ENCODE peak calls at places on chromosomes 2 and 18, in ten cellular contexts. One of them, this sample, is unnamed.

GRCh38 chr2:1665761-1666505 is 78.4 kb downstream of the PXDN start:
- DNase-seq in activated naive CD8-positive, alpha-beta T cell treated with anti-CD3 and anti-CD28 coated beads for 36 hours: no peak
- DNase-seq in CD14-positive monocyte: no peak
- DNase-seq in NCI-H1417: no peak
- DNase-seq in NCI-H69: no peak
- DNase-seq in activated CD4-positive, alpha-beta T cell treated with anti-CD3 and anti-CD28 coated beads for 4 hours: no peak
- DNase-seq in IMR-90: no peak
- DNase-seq in HS-5: no peak
- DNase-seq in adrenal gland: no peak
- DNase-seq in Caki2: no peak
- DNase-seq in this sample: no peak

GRCh38 chr2:27320958-27321543 is 1.8 kb downstream of the MPV17 start:
- DNase-seq in activated naive CD8-positive, alpha-beta T cell treated with anti-CD3 and anti-CD28 coated beads for 36 hours: no peak
- DNase-seq in CD14-positive monocyte: no peak
- DNase-seq in NCI-H1417: no peak
- DNase-seq in NCI-H69: peak; percentile 59
- DNase-seq in activated CD4-positive, alpha-beta T cell treated with anti-CD3 and anti-CD28 coated beads for 4 hours: no peak
- DNase-seq in IMR-90: peak; percentile 99
- DNase-seq in HS-5: peak; percentile 98
- DNase-seq in adrenal gland: peak; percentile 97
- DNase-seq in Caki2: peak; percentile 98
- DNase-seq in this sample: peak; percentile 86

GRCh38 chr2:219171231-219171651 is 1.4 kb upstream of the SLC23A3 start:
- DNase-seq in activated naive CD8-positive, alpha-beta T cell treated with anti-CD3 and anti-CD28 coated beads for 36 hours: no peak
- DNase-seq in CD14-positive monocyte: no peak
- DNase-seq in NCI-H1417: peak; percentile 59
- DNase-seq in NCI-H69: peak; percentile 35
- DNase-seq in activated CD4-positive, alpha-beta T cell treated with anti-CD3 and anti-CD28 coated beads for 4 hours: peak; percentile 43
- DNase-seq in IMR-90: peak; percentile 86
- DNase-seq in HS-5: peak; percentile 41
- DNase-seq in adrenal gland: peak; percentile 83
- DNase-seq in Caki2: peak; percentile 65
- DNase-seq in this sample: no peak

GRCh38 chr2:72147971-72148369 is 308 bp upstream of the CYP26B1 start:
- DNase-seq in activated naive CD8-positive, alpha-beta T cell treated with anti-CD3 and anti-CD28 coated beads for 36 hours: no peak
- DNase-seq in CD14-positive monocyte: no peak
- DNase-seq in NCI-H1417: no peak
- DNase-seq in NCI-H69: no peak
- DNase-seq in activated CD4-positive, alpha-beta T cell treated with anti-CD3 and anti-CD28 coated beads for 4 hours: no peak
- DNase-seq in IMR-90: no peak
- DNase-seq in HS-5: no peak
- DNase-seq in adrenal gland: no peak
- DNase-seq in Caki2: no peak
- DNase-seq in this sample: no peak

GRCh38 chr18:46917108-46917807 is at the start of the genes KATNAL2 and PIAS2:
- DNase-seq in activated naive CD8-positive, alpha-beta T cell treated with anti-CD3 and anti-CD28 coated beads for 36 hours: peak; percentile 82
- DNase-seq in CD14-positive monocyte: peak; percentile 55
- DNase-seq in NCI-H1417: peak; percentile 93
- DNase-seq in NCI-H69: peak; percentile 98
- DNase-seq in activated CD4-positive, alpha-beta T cell treated with anti-CD3 and anti-CD28 coated beads for 4 hours: peak; percentile 67
- DNase-seq in IMR-90: peak; percentile 58
- DNase-seq in HS-5: no peak
- DNase-seq in adrenal gland: peak; percentile 74
- DNase-seq in Caki2: peak; percentile 64
- DNase-seq in this sample: no peak

GRCh38 chr2:212124597-212124996 is 414.0 kb downstream of the ERBB4 start:
- DNase-seq in activated naive CD8-positive, alpha-beta T cell treated with anti-CD3 and anti-CD28 coated beads for 36 hours: no peak
- DNase-seq in CD14-positive monocyte: no peak
- DNase-seq in NCI-H1417: no peak
- DNase-seq in NCI-H69: no peak
- DNase-seq in activated CD4-positive, alpha-beta T cell treated with anti-CD3 and anti-CD28 coated beads for 4 hours: no peak
- DNase-seq in IMR-90: peak; percentile 29
- DNase-seq in HS-5: no peak
- DNase-seq in adrenal gland: no peak
- DNase-seq in Caki2: no peak
- DNase-seq in this sample: no peak

GRCh38 chr2:145114726-145115125 is 594.8 kb upstream of the ZEB2 start:
- DNase-seq in activated naive CD8-positive, alpha-beta T cell treated with anti-CD3 and anti-CD28 coated beads for 36 hours: no peak
- DNase-seq in CD14-positive monocyte: no peak
- DNase-seq in NCI-H1417: no peak
- DNase-seq in NCI-H69: no peak
- DNase-seq in activated CD4-positive, alpha-beta T cell treated with anti-CD3 and anti-CD28 coated beads for 4 hours: no peak
- DNase-seq in IMR-90: no peak
- DNase-seq in HS-5: no peak
- DNase-seq in adrenal gland: no peak
- DNase-seq in Caki2: no peak
- DNase-seq in this sample: no peak

GRCh38 chr18:6729247-6730091 is at the start of gene ARHGAP28:
- DNase-seq in activated naive CD8-positive, alpha-beta T cell treated with anti-CD3 and anti-CD28 coated beads for 36 hours: peak; percentile 38
- DNase-seq in CD14-positive monocyte: no peak
- DNase-seq in NCI-H1417: peak; percentile 35
- DNase-seq in NCI-H69: peak; percentile 99
- DNase-seq in activated CD4-positive, alpha-beta T cell treated with anti-CD3 and anti-CD28 coated beads for 4 hours: no peak
- DNase-seq in IMR-90: peak; percentile 92
- DNase-seq in HS-5: no peak
- DNase-seq in adrenal gland: peak; percentile 84
- DNase-seq in Caki2: peak; percentile 95
- DNase-seq in this sample: peak; percentile 75

GRCh38 chr18:51516478-51517038 is 319.1 kb upstream of the MEX3C start:
- DNase-seq in activated naive CD8-positive, alpha-beta T cell treated with anti-CD3 and anti-CD28 coated beads for 36 hours: no peak
- DNase-seq in CD14-positive monocyte: no peak
- DNase-seq in NCI-H1417: no peak
- DNase-seq in NCI-H69: no peak
- DNase-seq in activated CD4-positive, alpha-beta T cell treated with anti-CD3 and anti-CD28 coated beads for 4 hours: no peak
- DNase-seq in IMR-90: no peak
- DNase-seq in HS-5: no peak
- DNase-seq in adrenal gland: no peak
- DNase-seq in Caki2: no peak
- DNase-seq in this sample: no peak

GRCh38 chr2:10910625-10911024 is 1.1 kb upstream of the KCNF1 start:
- DNase-seq in activated naive CD8-positive, alpha-beta T cell treated with anti-CD3 and anti-CD28 coated beads for 36 hours: no peak
- DNase-seq in CD14-positive monocyte: no peak
- DNase-seq in NCI-H1417: no peak
- DNase-seq in NCI-H69: no peak
- DNase-seq in activated CD4-positive, alpha-beta T cell treated with anti-CD3 and anti-CD28 coated beads for 4 hours: no peak
- DNase-seq in IMR-90: no peak
- DNase-seq in HS-5: no peak
- DNase-seq in adrenal gland: no peak
- DNase-seq in Caki2: no peak
- DNase-seq in this sample: no peak

GRCh38 chr2:175576875-175577274 is 395.4 kb upstream of the ATP5MC3 start:
- DNase-seq in activated naive CD8-positive, alpha-beta T cell treated with anti-CD3 and anti-CD28 coated beads for 36 hours: no peak
- DNase-seq in CD14-positive monocyte: no peak
- DNase-seq in NCI-H1417: no peak
- DNase-seq in NCI-H69: peak; percentile 85
- DNase-seq in activated CD4-positive, alpha-beta T cell treated with anti-CD3 and anti-CD28 coated beads for 4 hours: no peak
- DNase-seq in IMR-90: no peak
- DNase-seq in HS-5: no peak
- DNase-seq in adrenal gland: no peak
- DNase-seq in Caki2: no peak
- DNase-seq in this sample: no peak

GRCh38 chr18:45282101-45282812 is 333.0 kb upstream of the SLC14A2 start:
- DNase-seq in activated naive CD8-positive, alpha-beta T cell treated with anti-CD3 and anti-CD28 coated beads for 36 hours: no peak
- DNase-seq in CD14-positive monocyte: no peak
- DNase-seq in NCI-H1417: no peak
- DNase-seq in NCI-H69: no peak
- DNase-seq in activated CD4-positive, alpha-beta T cell treated with anti-CD3 and anti-CD28 coated beads for 4 hours: no peak
- DNase-seq in IMR-90: no peak
- DNase-seq in HS-5: no peak
- DNase-seq in adrenal gland: no peak
- DNase-seq in Caki2: no peak
- DNase-seq in this sample: no peak

GRCh38 chr18:31648966-31649429 is 35.4 kb downstream of the B4GALT6 start:
- DNase-seq in activated naive CD8-positive, alpha-beta T cell treated with anti-CD3 and anti-CD28 coated beads for 36 hours: no peak
- DNase-seq in CD14-positive monocyte: no peak
- DNase-seq in NCI-H1417: no peak
- DNase-seq in NCI-H69: peak; percentile 69
- DNase-seq in activated CD4-positive, alpha-beta T cell treated with anti-CD3 and anti-CD28 coated beads for 4 hours: no peak
- DNase-seq in IMR-90: peak; percentile 15
- DNase-seq in HS-5: no peak
- DNase-seq in adrenal gland: peak; percentile 73
- DNase-seq in Caki2: peak; percentile 50
- DNase-seq in this sample: no peak

GRCh38 chr2:175111200-175111657 is 56.8 kb downstream of the ATF2 start:
- DNase-seq in activated naive CD8-positive, alpha-beta T cell treated with anti-CD3 and anti-CD28 coated beads for 36 hours: no peak
- DNase-seq in CD14-positive monocyte: no peak
- DNase-seq in NCI-H1417: peak; percentile 73
- DNase-seq in NCI-H69: peak; percentile 55
- DNase-seq in activated CD4-positive, alpha-beta T cell treated with anti-CD3 and anti-CD28 coated beads for 4 hours: no peak
- DNase-seq in IMR-90: peak; percentile 49
- DNase-seq in HS-5: peak; percentile 34
- DNase-seq in adrenal gland: no peak
- DNase-seq in Caki2: peak; percentile 30
- DNase-seq in this sample: peak; percentile 15

GRCh38 chr2:8477511-8478132 is 204.2 kb upstream of the ID2 start:
- DNase-seq in activated naive CD8-positive, alpha-beta T cell treated with anti-CD3 and anti-CD28 coated beads for 36 hours: no peak
- DNase-seq in CD14-positive monocyte: no peak
- DNase-seq in NCI-H1417: no peak
- DNase-seq in NCI-H69: no peak
- DNase-seq in activated CD4-positive, alpha-beta T cell treated with anti-CD3 and anti-CD28 coated beads for 4 hours: no peak
- DNase-seq in IMR-90: no peak
- DNase-seq in HS-5: no peak
- DNase-seq in adrenal gland: no peak
- DNase-seq in Caki2: peak; percentile 54
- DNase-seq in this sample: no peak

GRCh38 chr2:137252934-137253333 is 487.6 kb downstream of the THSD7B start:
- DNase-seq in activated naive CD8-positive, alpha-beta T cell treated with anti-CD3 and anti-CD28 coated beads for 36 hours: no peak
- DNase-seq in CD14-positive monocyte: no peak
- DNase-seq in NCI-H1417: no peak
- DNase-seq in NCI-H69: no peak
- DNase-seq in activated CD4-positive, alpha-beta T cell treated with anti-CD3 and anti-CD28 coated beads for 4 hours: no peak
- DNase-seq in IMR-90: no peak
- DNase-seq in HS-5: no peak
- DNase-seq in adrenal gland: no peak
- DNase-seq in Caki2: no peak
- DNase-seq in this sample: peak; percentile 78

GRCh38 chr2:239187464-239188253 is 213.2 kb downstream of the HDAC4 start:
- DNase-seq in activated naive CD8-positive, alpha-beta T cell treated with anti-CD3 and anti-CD28 coated beads for 36 hours: no peak
- DNase-seq in CD14-positive monocyte: no peak
- DNase-seq in NCI-H1417: no peak
- DNase-seq in NCI-H69: no peak
- DNase-seq in activated CD4-positive, alpha-beta T cell treated with anti-CD3 and anti-CD28 coated beads for 4 hours: no peak
- DNase-seq in IMR-90: no peak
- DNase-seq in HS-5: no peak
- DNase-seq in adrenal gland: no peak
- DNase-seq in Caki2: no peak
- DNase-seq in this sample: no peak

GRCh38 chr18:75247601-75248421 is 37.2 kb downstream of the TSHZ1 start:
- DNase-seq in activated naive CD8-positive, alpha-beta T cell treated with anti-CD3 and anti-CD28 coated beads for 36 hours: no peak
- DNase-seq in CD14-positive monocyte: no peak
- DNase-seq in NCI-H1417: peak; percentile 87
- DNase-seq in NCI-H69: peak; percentile 81
- DNase-seq in activated CD4-positive, alpha-beta T cell treated with anti-CD3 and anti-CD28 coated beads for 4 hours: no peak
- DNase-seq in IMR-90: peak; percentile 65
- DNase-seq in HS-5: peak; percentile 25
- DNase-seq in adrenal gland: no peak
- DNase-seq in Caki2: no peak
- DNase-seq in this sample: no peak

GRCh38 chr2:230054079-230054478 is 14.6 kb downstream of the SLC16A14 start:
- DNase-seq in activated naive CD8-positive, alpha-beta T cell treated with anti-CD3 and anti-CD28 coated beads for 36 hours: no peak
- DNase-seq in CD14-positive monocyte: no peak
- DNase-seq in NCI-H1417: no peak
- DNase-seq in NCI-H69: peak; percentile 44
- DNase-seq in activated CD4-positive, alpha-beta T cell treated with anti-CD3 and anti-CD28 coated beads for 4 hours: no peak
- DNase-seq in IMR-90: peak; percentile 63
- DNase-seq in HS-5: peak; percentile 46
- DNase-seq in adrenal gland: peak; percentile 29
- DNase-seq in Caki2: peak; percentile 65
- DNase-seq in this sample: no peak

GRCh38 chr18:79217979-79218604 is 148.9 kb downstream of the ATP9B start:
- DNase-seq in activated naive CD8-positive, alpha-beta T cell treated with anti-CD3 and anti-CD28 coated beads for 36 hours: no peak
- DNase-seq in CD14-positive monocyte: no peak
- DNase-seq in NCI-H1417: no peak
- DNase-seq in NCI-H69: no peak
- DNase-seq in activated CD4-positive, alpha-beta T cell treated with anti-CD3 and anti-CD28 coated beads for 4 hours: no peak
- DNase-seq in IMR-90: no peak
- DNase-seq in HS-5: no peak
- DNase-seq in adrenal gland: peak; percentile 56
- DNase-seq in Caki2: no peak
- DNase-seq in this sample: no peak

GRCh38 chr2:65545818-65546217 is 113.4 kb upstream of the SPRED2 start:
- DNase-seq in activated naive CD8-positive, alpha-beta T cell treated with anti-CD3 and anti-CD28 coated beads for 36 hours: no peak
- DNase-seq in CD14-positive monocyte: no peak
- DNase-seq in NCI-H1417: peak; percentile 22
- DNase-seq in NCI-H69: no peak
- DNase-seq in activated CD4-positive, alpha-beta T cell treated with anti-CD3 and anti-CD28 coated beads for 4 hours: no peak
- DNase-seq in IMR-90: peak; percentile 10
- DNase-seq in HS-5: peak; percentile 41
- DNase-seq in adrenal gland: peak; percentile 11
- DNase-seq in Caki2: peak; percentile 77
- DNase-seq in this sample: peak; percentile 5

GRCh38 chr2:119541476-119541875 is 2.8 kb upstream of the CFAP221 start:
- DNase-seq in activated naive CD8-positive, alpha-beta T cell treated with anti-CD3 and anti-CD28 coated beads for 36 hours: no peak
- DNase-seq in CD14-positive monocyte: no peak
- DNase-seq in NCI-H1417: no peak
- DNase-seq in NCI-H69: no peak
- DNase-seq in activated CD4-positive, alpha-beta T cell treated with anti-CD3 and anti-CD28 coated beads for 4 hours: no peak
- DNase-seq in IMR-90: no peak
- DNase-seq in HS-5: no peak
- DNase-seq in adrenal gland: no peak
- DNase-seq in Caki2: no peak
- DNase-seq in this sample: no peak

GRCh38 chr18:48962857-48963554 is 12.2 kb upstream of the SMAD7 start:
- DNase-seq in activated naive CD8-positive, alpha-beta T cell treated with anti-CD3 and anti-CD28 coated beads for 36 hours: no peak
- DNase-seq in CD14-positive monocyte: no peak
- DNase-seq in NCI-H1417: no peak
- DNase-seq in NCI-H69: no peak
- DNase-seq in activated CD4-positive, alpha-beta T cell treated with anti-CD3 and anti-CD28 coated beads for 4 hours: no peak
- DNase-seq in IMR-90: peak; percentile 90
- DNase-seq in HS-5: no peak
- DNase-seq in adrenal gland: no peak
- DNase-seq in Caki2: no peak
- DNase-seq in this sample: no peak

GRCh38 chr2:225930687-225931086 is 531.2 kb downstream of the NYAP2 start:
- DNase-seq in activated naive CD8-positive, alpha-beta T cell treated with anti-CD3 and anti-CD28 coated beads for 36 hours: no peak
- DNase-seq in CD14-positive monocyte: no peak
- DNase-seq in NCI-H1417: no peak
- DNase-seq in NCI-H69: no peak
- DNase-seq in activated CD4-positive, alpha-beta T cell treated with anti-CD3 and anti-CD28 coated beads for 4 hours: no peak
- DNase-seq in IMR-90: peak; percentile 36
- DNase-seq in HS-5: no peak
- DNase-seq in adrenal gland: no peak
- DNase-seq in Caki2: no peak
- DNase-seq in this sample: no peak

GRCh38 chr2:239152916-239153305 is 247.9 kb downstream of the HDAC4 start:
- DNase-seq in activated naive CD8-positive, alpha-beta T cell treated with anti-CD3 and anti-CD28 coated beads for 36 hours: no peak
- DNase-seq in CD14-positive monocyte: no peak
- DNase-seq in NCI-H1417: no peak
- DNase-seq in NCI-H69: no peak
- DNase-seq in activated CD4-positive, alpha-beta T cell treated with anti-CD3 and anti-CD28 coated beads for 4 hours: no peak
- DNase-seq in IMR-90: no peak
- DNase-seq in HS-5: no peak
- DNase-seq in adrenal gland: no peak
- DNase-seq in Caki2: no peak
- DNase-seq in this sample: no peak

GRCh38 chr2:176324862-176325261 is 55.6 kb downstream of the MTX2 start:
- DNase-seq in activated naive CD8-positive, alpha-beta T cell treated with anti-CD3 and anti-CD28 coated beads for 36 hours: no peak
- DNase-seq in CD14-positive monocyte: no peak
- DNase-seq in NCI-H1417: no peak
- DNase-seq in NCI-H69: no peak
- DNase-seq in activated CD4-positive, alpha-beta T cell treated with anti-CD3 and anti-CD28 coated beads for 4 hours: no peak
- DNase-seq in IMR-90: no peak
- DNase-seq in HS-5: no peak
- DNase-seq in adrenal gland: no peak
- DNase-seq in Caki2: peak; percentile 56
- DNase-seq in this sample: no peak

GRCh38 chr18:76875390-76876330 is 53.3 kb downstream of the ZNF236 start:
- DNase-seq in activated naive CD8-positive, alpha-beta T cell treated with anti-CD3 and anti-CD28 coated beads for 36 hours: peak; percentile 24
- DNase-seq in CD14-positive monocyte: no peak
- DNase-seq in NCI-H1417: peak; percentile 84
- DNase-seq in NCI-H69: peak; percentile 86
- DNase-seq in activated CD4-positive, alpha-beta T cell treated with anti-CD3 and anti-CD28 coated beads for 4 hours: peak; percentile 28
- DNase-seq in IMR-90: peak; percentile 43
- DNase-seq in HS-5: no peak
- DNase-seq in adrenal gland: peak; percentile 29
- DNase-seq in Caki2: peak; percentile 16
- DNase-seq in this sample: no peak

GRCh38 chr18:26854292-26854881 is 11.1 kb downstream of the AQP4 start:
- DNase-seq in activated naive CD8-positive, alpha-beta T cell treated with anti-CD3 and anti-CD28 coated beads for 36 hours: no peak
- DNase-seq in CD14-positive monocyte: no peak
- DNase-seq in NCI-H1417: no peak
- DNase-seq in NCI-H69: no peak
- DNase-seq in activated CD4-positive, alpha-beta T cell treated with anti-CD3 and anti-CD28 coated beads for 4 hours: no peak
- DNase-seq in IMR-90: no peak
- DNase-seq in HS-5: no peak
- DNase-seq in adrenal gland: no peak
- DNase-seq in Caki2: no peak
- DNase-seq in this sample: no peak

This sample was measured in HS-27A.